ENCODE peak calls at places on chromosomes 4 and X, in ten cellular contexts. One of them, this sample, is unnamed.

GRCh38 chr4:77636902-77637301 is 31.3 kb downstream of the CXCL13 start:
- DNase-seq in midbrain: no peak
- DNase-seq in activated gamma-delta T cell treated with Interleukin-2 at 50 U/mL for 16 hours: no peak
- DNase-seq in hepatic stellate cell: no peak
- DNase-seq in endodermal cell: no peak
- DNase-seq in stimulated activated CD4-positive, alpha-beta T cell treated with anti-CD3 and anti-CD28 coated beads, Interleukin-4, amount 100 ng/mL, for 24 hours: no peak
- DNase-seq in GM13976: no peak
- DNase-seq in breast epithelium: no peak
- DNase-seq in HT-29: peak
- DNase-seq in GM06990: no peak
- DNase-seq in this sample: peak

GRCh38 chr4:164977243-164978164 is at the start of gene TRIM61:
- DNase-seq in HT-29: no peak
- DNase-seq in stimulated activated CD4-positive, alpha-beta T cell treated with anti-CD3 and anti-CD28 coated beads, Interleukin-4, amount 100 ng/mL, for 24 hours: peak
- DNase-seq in activated gamma-delta T cell treated with Interleukin-2 at 50 U/mL for 16 hours: peak
- DNase-seq in breast epithelium: no peak
- DNase-seq in GM06990: peak
- DNase-seq in midbrain: peak
- DNase-seq in endodermal cell: peak
- DNase-seq in GM13976: peak
- DNase-seq in hepatic stellate cell: no peak
- DNase-seq in this sample: no peak

GRCh38 chrX:94178145-94178790 is 504.3 kb downstream of the FAM133A start:
- DNase-seq in endodermal cell: no peak
- DNase-seq in activated gamma-delta T cell treated with Interleukin-2 at 50 U/mL for 16 hours: no peak
- DNase-seq in stimulated activated CD4-positive, alpha-beta T cell treated with anti-CD3 and anti-CD28 coated beads, Interleukin-4, amount 100 ng/mL, for 24 hours: no peak
- DNase-seq in HT-29: peak
- DNase-seq in breast epithelium: no peak
- DNase-seq in GM13976: no peak
- DNase-seq in midbrain: no peak
- DNase-seq in GM06990: no peak
- DNase-seq in hepatic stellate cell: no peak
- DNase-seq in this sample: no peak

GRCh38 chrX:17967888-17968287 is 106.8 kb upstream of the RAI2 start:
- DNase-seq in HT-29: no peak
- DNase-seq in stimulated activated CD4-positive, alpha-beta T cell treated with anti-CD3 and anti-CD28 coated beads, Interleukin-4, amount 100 ng/mL, for 24 hours: no peak
- DNase-seq in breast epithelium: no peak
- DNase-seq in GM06990: no peak
- DNase-seq in GM13976: no peak
- DNase-seq in midbrain: no peak
- DNase-seq in endodermal cell: no peak
- DNase-seq in activated gamma-delta T cell treated with Interleukin-2 at 50 U/mL for 16 hours: no peak
- DNase-seq in hepatic stellate cell: no peak
- DNase-seq in this sample: peak

GRCh38 chr4:119692001-119692400 is 63.4 kb upstream of the PDE5A start:
- DNase-seq in HT-29: no peak
- DNase-seq in stimulated activated CD4-positive, alpha-beta T cell treated with anti-CD3 and anti-CD28 coated beads, Interleukin-4, amount 100 ng/mL, for 24 hours: no peak
- DNase-seq in GM13976: no peak
- DNase-seq in breast epithelium: no peak
- DNase-seq in midbrain: no peak
- DNase-seq in endodermal cell: no peak
- DNase-seq in activated gamma-delta T cell treated with Interleukin-2 at 50 U/mL for 16 hours: no peak
- DNase-seq in hepatic stellate cell: no peak
- DNase-seq in GM06990: no peak
- DNase-seq in this sample: no peak

GRCh38 chr4:101277661-101278060 is 69.7 kb downstream of the PPP3CA start:
- DNase-seq in midbrain: no peak
- DNase-seq in activated gamma-delta T cell treated with Interleukin-2 at 50 U/mL for 16 hours: no peak
- DNase-seq in GM13976: no peak
- DNase-seq in breast epithelium: no peak
- DNase-seq in GM06990: no peak
- DNase-seq in hepatic stellate cell: peak
- DNase-seq in HT-29: no peak
- DNase-seq in endodermal cell: no peak
- DNase-seq in stimulated activated CD4-positive, alpha-beta T cell treated with anti-CD3 and anti-CD28 coated beads, Interleukin-4, amount 100 ng/mL, for 24 hours: no peak
- DNase-seq in this sample: no peak

GRCh38 chrX:40418413-40419195 is 162.2 kb upstream of the ATP6AP2 start:
- DNase-seq in stimulated activated CD4-positive, alpha-beta T cell treated with anti-CD3 and anti-CD28 coated beads, Interleukin-4, amount 100 ng/mL, for 24 hours: no peak
- DNase-seq in GM06990: no peak
- DNase-seq in HT-29: peak
- DNase-seq in activated gamma-delta T cell treated with Interleukin-2 at 50 U/mL for 16 hours: peak
- DNase-seq in endodermal cell: no peak
- DNase-seq in breast epithelium: no peak
- DNase-seq in hepatic stellate cell: no peak
- DNase-seq in GM13976: no peak
- DNase-seq in midbrain: peak
- DNase-seq in this sample: no peak

GRCh38 chr4:174316546-174316945 is 32.8 kb downstream of the CEP44 start:
- DNase-seq in HT-29: no peak
- DNase-seq in GM13976: no peak
- DNase-seq in stimulated activated CD4-positive, alpha-beta T cell treated with anti-CD3 and anti-CD28 coated beads, Interleukin-4, amount 100 ng/mL, for 24 hours: no peak
- DNase-seq in endodermal cell: no peak
- DNase-seq in midbrain: no peak
- DNase-seq in hepatic stellate cell: no peak
- DNase-seq in activated gamma-delta T cell treated with Interleukin-2 at 50 U/mL for 16 hours: no peak
- DNase-seq in GM06990: no peak
- DNase-seq in breast epithelium: no peak
- DNase-seq in this sample: no peak

GRCh38 chrX:39640866-39641265 is 456.9 kb downstream of the BCOR start:
- DNase-seq in stimulated activated CD4-positive, alpha-beta T cell treated with anti-CD3 and anti-CD28 coated beads, Interleukin-4, amount 100 ng/mL, for 24 hours: no peak
- DNase-seq in GM06990: no peak
- DNase-seq in endodermal cell: no peak
- DNase-seq in GM13976: no peak
- DNase-seq in hepatic stellate cell: no peak
- DNase-seq in HT-29: no peak
- DNase-seq in breast epithelium: no peak
- DNase-seq in midbrain: no peak
- DNase-seq in activated gamma-delta T cell treated with Interleukin-2 at 50 U/mL for 16 hours: no peak
- DNase-seq in this sample: no peak

GRCh38 chr4:142318280-142318679 is 527.8 kb downstream of the INPP4B start:
- DNase-seq in GM13976: no peak
- DNase-seq in hepatic stellate cell: no peak
- DNase-seq in endodermal cell: no peak
- DNase-seq in GM06990: no peak
- DNase-seq in breast epithelium: no peak
- DNase-seq in activated gamma-delta T cell treated with Interleukin-2 at 50 U/mL for 16 hours: no peak
- DNase-seq in HT-29: no peak
- DNase-seq in midbrain: no peak
- DNase-seq in stimulated activated CD4-positive, alpha-beta T cell treated with anti-CD3 and anti-CD28 coated beads, Interleukin-4, amount 100 ng/mL, for 24 hours: no peak
- DNase-seq in this sample: no peak

GRCh38 chrX:115948018-115948923 is 222.3 kb upstream of the AGTR2 start:
- DNase-seq in activated gamma-delta T cell treated with Interleukin-2 at 50 U/mL for 16 hours: no peak
- DNase-seq in hepatic stellate cell: no peak
- DNase-seq in GM13976: peak
- DNase-seq in HT-29: peak
- DNase-seq in endodermal cell: peak
- DNase-seq in breast epithelium: no peak
- DNase-seq in stimulated activated CD4-positive, alpha-beta T cell treated with anti-CD3 and anti-CD28 coated beads, Interleukin-4, amount 100 ng/mL, for 24 hours: no peak
- DNase-seq in GM06990: no peak
- DNase-seq in midbrain: no peak
- DNase-seq in this sample: no peak

GRCh38 chr4:71872767-71873422 is 89.0 kb upstream of the GC start:
- DNase-seq in GM13976: no peak
- DNase-seq in stimulated activated CD4-positive, alpha-beta T cell treated with anti-CD3 and anti-CD28 coated beads, Interleukin-4, amount 100 ng/mL, for 24 hours: no peak
- DNase-seq in HT-29: no peak
- DNase-seq in endodermal cell: no peak
- DNase-seq in breast epithelium: no peak
- DNase-seq in hepatic stellate cell: no peak
- DNase-seq in midbrain: no peak
- DNase-seq in GM06990: no peak
- DNase-seq in activated gamma-delta T cell treated with Interleukin-2 at 50 U/mL for 16 hours: no peak
- DNase-seq in this sample: no peak

GRCh38 chr4:20318011-20318898 is 66.5 kb downstream of the SLIT2 start:
- DNase-seq in midbrain: peak
- DNase-seq in breast epithelium: no peak
- DNase-seq in stimulated activated CD4-positive, alpha-beta T cell treated with anti-CD3 and anti-CD28 coated beads, Interleukin-4, amount 100 ng/mL, for 24 hours: no peak
- DNase-seq in GM13976: no peak
- DNase-seq in activated gamma-delta T cell treated with Interleukin-2 at 50 U/mL for 16 hours: no peak
- DNase-seq in hepatic stellate cell: no peak
- DNase-seq in GM06990: no peak
- DNase-seq in endodermal cell: no peak
- DNase-seq in HT-29: no peak
- DNase-seq in this sample: no peak

GRCh38 chr4:79367111-79367510 is 40.9 kb downstream of the GK2 start:
- DNase-seq in hepatic stellate cell: no peak
- DNase-seq in GM13976: no peak
- DNase-seq in stimulated activated CD4-positive, alpha-beta T cell treated with anti-CD3 and anti-CD28 coated beads, Interleukin-4, amount 100 ng/mL, for 24 hours: no peak
- DNase-seq in endodermal cell: no peak
- DNase-seq in HT-29: no peak
- DNase-seq in breast epithelium: no peak
- DNase-seq in midbrain: no peak
- DNase-seq in GM06990: no peak
- DNase-seq in activated gamma-delta T cell treated with Interleukin-2 at 50 U/mL for 16 hours: no peak
- DNase-seq in this sample: no peak

GRCh38 chr4:41525129-41525528 is 12.8 kb upstream of the LIMCH1 start:
- DNase-seq in GM06990: no peak
- DNase-seq in HT-29: no peak
- DNase-seq in hepatic stellate cell: no peak
- DNase-seq in activated gamma-delta T cell treated with Interleukin-2 at 50 U/mL for 16 hours: no peak
- DNase-seq in stimulated activated CD4-positive, alpha-beta T cell treated with anti-CD3 and anti-CD28 coated beads, Interleukin-4, amount 100 ng/mL, for 24 hours: no peak
- DNase-seq in GM13976: no peak
- DNase-seq in breast epithelium: no peak
- DNase-seq in midbrain: no peak
- DNase-seq in endodermal cell: peak
- DNase-seq in this sample: no peak

GRCh38 chr4:103008875-103009729 is 10.4 kb downstream of the SLC9B1 start:
- DNase-seq in midbrain: peak
- DNase-seq in stimulated activated CD4-positive, alpha-beta T cell treated with anti-CD3 and anti-CD28 coated beads, Interleukin-4, amount 100 ng/mL, for 24 hours: peak
- DNase-seq in endodermal cell: no peak
- DNase-seq in GM06990: peak
- DNase-seq in activated gamma-delta T cell treated with Interleukin-2 at 50 U/mL for 16 hours: no peak
- DNase-seq in breast epithelium: no peak
- DNase-seq in hepatic stellate cell: peak
- DNase-seq in GM13976: peak
- DNase-seq in HT-29: peak
- DNase-seq in this sample: peak

GRCh38 chrX:101206471-101206870 is 13.1 kb upstream of the DRP2 start:
- DNase-seq in hepatic stellate cell: peak
- DNase-seq in stimulated activated CD4-positive, alpha-beta T cell treated with anti-CD3 and anti-CD28 coated beads, Interleukin-4, amount 100 ng/mL, for 24 hours: peak
- DNase-seq in GM06990: no peak
- DNase-seq in breast epithelium: no peak
- DNase-seq in HT-29: peak
- DNase-seq in midbrain: no peak
- DNase-seq in activated gamma-delta T cell treated with Interleukin-2 at 50 U/mL for 16 hours: no peak
- DNase-seq in endodermal cell: no peak
- DNase-seq in GM13976: peak
- DNase-seq in this sample: no peak

GRCh38 chr4:168868044-168868855 is 141.8 kb downstream of the CBR4 start:
- DNase-seq in GM06990: no peak
- DNase-seq in stimulated activated CD4-positive, alpha-beta T cell treated with anti-CD3 and anti-CD28 coated beads, Interleukin-4, amount 100 ng/mL, for 24 hours: no peak
- DNase-seq in activated gamma-delta T cell treated with Interleukin-2 at 50 U/mL for 16 hours: no peak
- DNase-seq in endodermal cell: no peak
- DNase-seq in HT-29: no peak
- DNase-seq in midbrain: peak
- DNase-seq in breast epithelium: no peak
- DNase-seq in GM13976: no peak
- DNase-seq in hepatic stellate cell: no peak
- DNase-seq in this sample: no peak

GRCh38 chr4:74715731-74716435 is 78.4 kb downstream of the BTC start:
- DNase-seq in GM06990: no peak
- DNase-seq in HT-29: no peak
- DNase-seq in hepatic stellate cell: no peak
- DNase-seq in activated gamma-delta T cell treated with Interleukin-2 at 50 U/mL for 16 hours: no peak
- DNase-seq in breast epithelium: no peak
- DNase-seq in stimulated activated CD4-positive, alpha-beta T cell treated with anti-CD3 and anti-CD28 coated beads, Interleukin-4, amount 100 ng/mL, for 24 hours: no peak
- DNase-seq in midbrain: no peak
- DNase-seq in GM13976: no peak
- DNase-seq in endodermal cell: no peak
- DNase-seq in this sample: no peak

GRCh38 chr4:169351860-169352259 is 81.1 kb upstream of the SH3RF1 start:
- DNase-seq in GM13976: no peak
- DNase-seq in GM06990: no peak
- DNase-seq in endodermal cell: no peak
- DNase-seq in midbrain: peak
- DNase-seq in hepatic stellate cell: no peak
- DNase-seq in breast epithelium: no peak
- DNase-seq in stimulated activated CD4-positive, alpha-beta T cell treated with anti-CD3 and anti-CD28 coated beads, Interleukin-4, amount 100 ng/mL, for 24 hours: no peak
- DNase-seq in activated gamma-delta T cell treated with Interleukin-2 at 50 U/mL for 16 hours: no peak
- DNase-seq in HT-29: no peak
- DNase-seq in this sample: no peak

GRCh38 chr4:70833701-70834100 is 6.0 kb downstream of the GRSF1 start:
- DNase-seq in activated gamma-delta T cell treated with Interleukin-2 at 50 U/mL for 16 hours: no peak
- DNase-seq in HT-29: no peak
- DNase-seq in GM06990: no peak
- DNase-seq in endodermal cell: no peak
- DNase-seq in midbrain: no peak
- DNase-seq in GM13976: no peak
- DNase-seq in stimulated activated CD4-positive, alpha-beta T cell treated with anti-CD3 and anti-CD28 coated beads, Interleukin-4, amount 100 ng/mL, for 24 hours: no peak
- DNase-seq in hepatic stellate cell: no peak
- DNase-seq in breast epithelium: no peak
- DNase-seq in this sample: no peak

GRCh38 chrX:38754102-38754790 is 47.0 kb upstream of the MID1IP1 start:
- DNase-seq in activated gamma-delta T cell treated with Interleukin-2 at 50 U/mL for 16 hours: no peak
- DNase-seq in GM06990: peak
- DNase-seq in hepatic stellate cell: peak
- DNase-seq in stimulated activated CD4-positive, alpha-beta T cell treated with anti-CD3 and anti-CD28 coated beads, Interleukin-4, amount 100 ng/mL, for 24 hours: peak
- DNase-seq in breast epithelium: no peak
- DNase-seq in HT-29: peak
- DNase-seq in GM13976: peak
- DNase-seq in endodermal cell: peak
- DNase-seq in midbrain: peak
- DNase-seq in this sample: peak

GRCh38 chr4:184819786-184820185 is 6.0 kb downstream of the ACSL1 start:
- DNase-seq in breast epithelium: no peak
- DNase-seq in GM06990: no peak
- DNase-seq in HT-29: no peak
- DNase-seq in activated gamma-delta T cell treated with Interleukin-2 at 50 U/mL for 16 hours: no peak
- DNase-seq in GM13976: no peak
- DNase-seq in midbrain: no peak
- DNase-seq in hepatic stellate cell: no peak
- DNase-seq in stimulated activated CD4-positive, alpha-beta T cell treated with anti-CD3 and anti-CD28 coated beads, Interleukin-4, amount 100 ng/mL, for 24 hours: no peak
- DNase-seq in endodermal cell: no peak
- DNase-seq in this sample: no peak

GRCh38 chr4:118760493-118760892 is 75.3 kb downstream of the METTL14 start:
- DNase-seq in midbrain: no peak
- DNase-seq in GM13976: no peak
- DNase-seq in activated gamma-delta T cell treated with Interleukin-2 at 50 U/mL for 16 hours: no peak
- DNase-seq in hepatic stellate cell: no peak
- DNase-seq in breast epithelium: no peak
- DNase-seq in HT-29: no peak
- DNase-seq in GM06990: peak
- DNase-seq in stimulated activated CD4-positive, alpha-beta T cell treated with anti-CD3 and anti-CD28 coated beads, Interleukin-4, amount 100 ng/mL, for 24 hours: no peak
- DNase-seq in endodermal cell: no peak
- DNase-seq in this sample: no peak

GRCh38 chr4:95156452-95156765 is 392.4 kb downstream of the UNC5C start:
- DNase-seq in midbrain: no peak
- DNase-seq in HT-29: no peak
- DNase-seq in activated gamma-delta T cell treated with Interleukin-2 at 50 U/mL for 16 hours: no peak
- DNase-seq in breast epithelium: no peak
- DNase-seq in GM06990: no peak
- DNase-seq in stimulated activated CD4-positive, alpha-beta T cell treated with anti-CD3 and anti-CD28 coated beads, Interleukin-4, amount 100 ng/mL, for 24 hours: no peak
- DNase-seq in hepatic stellate cell: no peak
- DNase-seq in endodermal cell: no peak
- DNase-seq in GM13976: no peak
- DNase-seq in this sample: no peak

GRCh38 chr4:75643651-75644050 is 13.3 kb upstream of the CDKL2 start:
- DNase-seq in stimulated activated CD4-positive, alpha-beta T cell treated with anti-CD3 and anti-CD28 coated beads, Interleukin-4, amount 100 ng/mL, for 24 hours: no peak
- DNase-seq in HT-29: no peak
- DNase-seq in breast epithelium: no peak
- DNase-seq in endodermal cell: no peak
- DNase-seq in activated gamma-delta T cell treated with Interleukin-2 at 50 U/mL for 16 hours: no peak
- DNase-seq in midbrain: no peak
- DNase-seq in GM13976: no peak
- DNase-seq in GM06990: no peak
- DNase-seq in hepatic stellate cell: no peak
- DNase-seq in this sample: no peak

This sample was measured in NCI-H345.